ENCODE peak calls at places on chromosomes 16 and 17, in ten cellular contexts. Y, P, F, K, N, Z, O, L, I and Q are unnamed samples.

GRCh38 chr17:74797824-74798223 is 21.7 kb upstream of the NAT9 start:
- DNase-seq in I (no peak), L (no peak), N (no peak), K (no peak), Z (no peak), Y (no peak), F (no peak), O (no peak), P (no peak), Q (no peak)

GRCh38 chr17:72117748-72118587 is 2.9 kb upstream of the SOX9 start:
- DNase-seq in N (no peak), F (no peak), K (no peak), Z (no peak), L (no peak), Y (no peak), P (no peak), I (peak; percentile 49), O (no peak), Q (no peak)

GRCh38 chr16:80552277-80552676 is 11.5 kb downstream of the DYNLRB2 start:
- DNase-seq in Z (no peak), N (no peak), F (no peak), P (no peak), Y (no peak), L (no peak), I (no peak), O (no peak), K (no peak), Q (no peak)

GRCh38 chr17:57324646-57325045 is 68.3 kb downstream of the MSI2 start:
- DNase-seq in K (no peak), Z (no peak), L (no peak), P (no peak), O (no peak), F (no peak), Y (no peak), N (no peak), I (no peak), Q (no peak)

GRCh38 chr17:48174833-48175232 is 67.3 kb downstream of the SNX11 start:
- DNase-seq in O (no peak), Y (no peak), Z (no peak), P (no peak), F (no peak), N (no peak), K (no peak), I (no peak), L (no peak), Q (no peak)

GRCh38 chr17:42845556-42845917 is 1.2 kb downstream of the AOC2 start:
- DNase-seq in K (no peak), I (no peak), L (no peak), N (no peak), O (no peak), F (no peak), Y (no peak), P (no peak), Z (no peak), Q (no peak)

GRCh38 chr17:309361-309888 is 43.2 kb downstream of the RPH3AL start:
- DNase-seq in P (no peak), Y (no peak), N (no peak), I (peak; percentile 81), Z (no peak), L (no peak), F (peak; percentile 29), K (peak; percentile 38), O (no peak), Q (peak; percentile 44)

GRCh38 chr16:720507-720989 is 398 bp upstream of the ANTKMT start:
- DNase-seq in F (peak; percentile 50), O (no peak), N (peak; percentile 80), Y (no peak), P (no peak), Z (peak; percentile 62), K (peak; percentile 86), L (no peak), I (peak; percentile 68), Q (peak; percentile 72)

GRCh38 chr16:83878838-83879237 is 20.1 kb upstream of the MLYCD start:
- DNase-seq in Y (no peak), I (no peak), L (peak; percentile 18), N (peak; percentile 71), O (peak; percentile 33), K (peak; percentile 54), Z (peak; percentile 6), F (peak; percentile 39), P (no peak), Q (peak; percentile 59)

GRCh38 chr17:77405867-77406513 is 265.2 kb downstream of the SEC14L1 start:
- DNase-seq in F (no peak), Y (no peak), N (no peak), P (no peak), K (no peak), I (no peak), O (no peak), Z (peak; percentile 82), L (no peak), Q (no peak)

GRCh38 chr17:4505187-4505586 is 6.5 kb downstream of the SPNS2 start:
- DNase-seq in K (no peak), Y (no peak), L (no peak), N (no peak), F (no peak), P (no peak), I (no peak), O (no peak), Z (no peak), Q (no peak)

GRCh38 chr16:9610727-9611126 is 519.3 kb downstream of the HAPSTR1 start:
- DNase-seq in N (no peak), L (no peak), K (no peak), O (no peak), Y (no peak), Z (no peak), F (no peak), P (no peak), I (no peak), Q (no peak)

GRCh38 chr17:16954541-16954940 is 17.4 kb downstream of the TNFRSF13B start:
- DNase-seq in K (no peak), L (no peak), P (no peak), F (no peak), I (no peak), N (no peak), O (no peak), Z (no peak), Y (no peak), Q (no peak)